ENCODE peak calls at places on chromosomes 7 and 10, in four cellular contexts. One of them, this sample, is unnamed.

GRCh38 chr10:67788028-67788886 is 49.7 kb downstream of the DNAJC12 start:
- DNase-seq in A549: peak
- DNase-seq in ovary: no peak
- DNase-seq in psoas muscle: peak
- DNase-seq in this sample: peak

GRCh38 chr7:44847509-44847919 is 373 bp downstream of the H2AZ2 start:
- DNase-seq in psoas muscle: peak
- DNase-seq in ovary: peak
- DNase-seq in A549: peak
- DNase-seq in this sample: peak

GRCh38 chr10:74373059-74373458 is 222.0 kb downstream of the ADK start:
- DNase-seq in psoas muscle: no peak
- DNase-seq in ovary: no peak
- DNase-seq in A549: no peak
- DNase-seq in this sample: no peak

GRCh38 chr10:82150123-82150900 is 275.3 kb downstream of the NRG3 start:
- DNase-seq in psoas muscle: peak
- DNase-seq in A549: no peak
- DNase-seq in ovary: no peak
- DNase-seq in this sample: no peak

GRCh38 chr7:46990761-46991160 is 591.1 kb downstream of the TNS3 start:
- DNase-seq in A549: no peak
- DNase-seq in psoas muscle: no peak
- DNase-seq in ovary: no peak
- DNase-seq in this sample: no peak

GRCh38 chr7:116809636-116810266 is 52.6 kb upstream of the CAPZA2 start:
- DNase-seq in A549: no peak
- DNase-seq in psoas muscle: no peak
- DNase-seq in ovary: no peak
- DNase-seq in this sample: peak

GRCh38 chr7:105530126-105530525 is 1.9 kb upstream of the RINT1 start:
- DNase-seq in ovary: no peak
- DNase-seq in A549: no peak
- DNase-seq in psoas muscle: no peak
- DNase-seq in this sample: no peak

GRCh38 chr10:131997366-131998049 is 15.8 kb upstream of the BNIP3 start:
- DNase-seq in ovary: peak
- DNase-seq in A549: peak
- DNase-seq in psoas muscle: peak
- DNase-seq in this sample: peak

GRCh38 chr7:16202298-16202697 is 219.0 kb downstream of the CRPPA start:
- DNase-seq in psoas muscle: no peak
- DNase-seq in ovary: no peak
- DNase-seq in A549: no peak
- DNase-seq in this sample: no peak

GRCh38 chr7:128104109-128104742 is 73.0 kb upstream of the LRRC4 start:
- DNase-seq in A549: no peak
- DNase-seq in psoas muscle: peak
- DNase-seq in ovary: peak
- DNase-seq in this sample: no peak

GRCh38 chr7:265192-265997 is 24.6 kb upstream of the FOXL3 start:
- DNase-seq in psoas muscle: peak
- DNase-seq in ovary: no peak
- DNase-seq in A549: no peak
- DNase-seq in this sample: peak

GRCh38 chr7:127320974-127321373 is 68.2 kb upstream of the GRM8 start:
- DNase-seq in psoas muscle: no peak
- DNase-seq in A549: no peak
- DNase-seq in ovary: no peak
- DNase-seq in this sample: no peak

GRCh38 chr7:833601-834258 is 1.5 kb downstream of the SUN1 start:
- DNase-seq in ovary: no peak
- DNase-seq in psoas muscle: no peak
- DNase-seq in A549: no peak
- DNase-seq in this sample: no peak

GRCh38 chr7:141945356-141945755 is 1.4 kb downstream of the CLEC5A start:
- DNase-seq in ovary: no peak
- DNase-seq in psoas muscle: no peak
- DNase-seq in A549: no peak
- DNase-seq in this sample: no peak

GRCh38 chr7:157469181-157470016 is 132.6 kb downstream of the DNAJB6 start:
- DNase-seq in A549: no peak
- DNase-seq in ovary: no peak
- DNase-seq in psoas muscle: no peak
- DNase-seq in this sample: no peak

GRCh38 chr7:69018200-69018599 is 580.1 kb upstream of the AUTS2 start:
- DNase-seq in psoas muscle: no peak
- DNase-seq in A549: no peak
- DNase-seq in ovary: no peak
- DNase-seq in this sample: no peak

GRCh38 chr7:129361771-129362170 is 72.5 kb upstream of the STRIP2 start:
- DNase-seq in ovary: no peak
- DNase-seq in A549: no peak
- DNase-seq in psoas muscle: no peak
- DNase-seq in this sample: no peak

GRCh38 chr10:131730771-131731497 is 169.9 kb upstream of the PPP2R2D start:
- DNase-seq in A549: no peak
- DNase-seq in psoas muscle: no peak
- DNase-seq in ovary: peak
- DNase-seq in this sample: no peak

GRCh38 chr7:55100172-55100961 is 81.5 kb downstream of the EGFR start:
- DNase-seq in ovary: peak
- DNase-seq in psoas muscle: peak
- DNase-seq in A549: no peak
- DNase-seq in this sample: peak

GRCh38 chr10:521261-521660 is 168.2 kb downstream of the DIP2C start:
- DNase-seq in A549: no peak
- DNase-seq in psoas muscle: no peak
- DNase-seq in ovary: peak
- DNase-seq in this sample: no peak

GRCh38 chr10:101829561-101830315 is 11.5 kb upstream of the OGA start:
- DNase-seq in psoas muscle: peak
- DNase-seq in ovary: peak
- DNase-seq in A549: no peak
- DNase-seq in this sample: peak

GRCh38 chr10:78614267-78614666 is 454.5 kb upstream of the ZMIZ1 start:
- DNase-seq in A549: no peak
- DNase-seq in ovary: no peak
- DNase-seq in psoas muscle: no peak
- DNase-seq in this sample: no peak

GRCh38 chr7:26291699-26292538 is at the start of gene SNX10:
- DNase-seq in ovary: peak
- DNase-seq in psoas muscle: peak
- DNase-seq in A549: peak
- DNase-seq in this sample: no peak

GRCh38 chr7:100825760-100826545 is 1.4 kb downstream of the EPHB4 start:
- DNase-seq in psoas muscle: no peak
- DNase-seq in ovary: no peak
- DNase-seq in A549: no peak
- DNase-seq in this sample: no peak

GRCh38 chr7:12062062-12062461 is 149.0 kb upstream of the TMEM106B start:
- DNase-seq in psoas muscle: no peak
- DNase-seq in ovary: no peak
- DNase-seq in A549: no peak
- DNase-seq in this sample: no peak

GRCh38 chr10:101694056-101694673 is 805 bp downstream of the FBXW4 start:
- DNase-seq in A549: peak
- DNase-seq in ovary: peak
- DNase-seq in psoas muscle: peak
- DNase-seq in this sample: peak

GRCh38 chr10:79483948-79484347 is 28.4 kb upstream of the EIF5AL1 start:
- DNase-seq in ovary: peak
- DNase-seq in psoas muscle: peak
- DNase-seq in A549: no peak
- DNase-seq in this sample: peak

GRCh38 chr10:91220194-91220953 is at the start of gene PCGF5:
- DNase-seq in ovary: peak
- DNase-seq in psoas muscle: peak
- DNase-seq in A549: peak
- DNase-seq in this sample: peak
- TF ChIP-seq CTCF in ovary: peak
- TF ChIP-seq CTCF in psoas muscle: peak
- TF ChIP-seq CTCF in A549: peak
- TF ChIP-seq CTCF in this sample: peak

DNA sequence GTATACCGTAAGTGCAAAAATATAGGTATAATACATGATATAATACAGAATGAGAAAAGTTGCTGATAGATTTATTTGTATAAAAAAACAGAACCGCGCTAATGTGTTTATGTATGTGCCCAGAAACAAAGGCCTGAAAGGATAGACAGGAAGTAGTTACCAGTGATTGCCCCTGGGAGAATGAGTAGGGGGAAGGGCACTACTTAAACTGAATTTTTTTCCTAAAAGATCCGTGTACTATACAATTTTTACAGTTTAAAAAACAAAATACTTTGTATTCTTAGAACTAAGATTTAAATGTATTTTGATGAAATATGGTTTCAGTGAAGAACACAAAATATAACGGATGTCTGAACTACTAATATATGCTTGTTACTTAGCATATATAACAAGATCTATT is 2.9 kb downstream of the IPMK start:
- DNase-seq in A549: no peak
- DNase-seq in psoas muscle: no peak
- DNase-seq in ovary: no peak
- DNase-seq in this sample: no peak
- H3K27ac ChIP-seq in A549: no peak
- H3K27ac ChIP-seq in psoas muscle: peak
- H3K27ac ChIP-seq in ovary: no peak
- H3K27ac ChIP-seq in this sample: no peak

GRCh38 chr10:117534321-117535044 is 8.1 kb upstream of the EMX2 start:
- DNase-seq in ovary: no peak
- DNase-seq in A549: no peak
- DNase-seq in psoas muscle: no peak
- DNase-seq in this sample: no peak
- H3K4me3 ChIP-seq in ovary: peak
- H3K4me3 ChIP-seq in A549: peak
- H3K4me3 ChIP-seq in psoas muscle: peak
- H3K4me3 ChIP-seq in this sample: peak

GRCh38 chr7:87325576-87326370 is 19.7 kb upstream of the CROT start:
- DNase-seq in psoas muscle: no peak
- DNase-seq in ovary: no peak
- DNase-seq in A549: no peak
- DNase-seq in this sample: no peak
- TF ChIP-seq CTCF in psoas muscle: no peak
- TF ChIP-seq CTCF in ovary: no peak
- TF ChIP-seq CTCF in A549: no peak
- TF ChIP-seq CTCF in this sample: no peak

DNA sequence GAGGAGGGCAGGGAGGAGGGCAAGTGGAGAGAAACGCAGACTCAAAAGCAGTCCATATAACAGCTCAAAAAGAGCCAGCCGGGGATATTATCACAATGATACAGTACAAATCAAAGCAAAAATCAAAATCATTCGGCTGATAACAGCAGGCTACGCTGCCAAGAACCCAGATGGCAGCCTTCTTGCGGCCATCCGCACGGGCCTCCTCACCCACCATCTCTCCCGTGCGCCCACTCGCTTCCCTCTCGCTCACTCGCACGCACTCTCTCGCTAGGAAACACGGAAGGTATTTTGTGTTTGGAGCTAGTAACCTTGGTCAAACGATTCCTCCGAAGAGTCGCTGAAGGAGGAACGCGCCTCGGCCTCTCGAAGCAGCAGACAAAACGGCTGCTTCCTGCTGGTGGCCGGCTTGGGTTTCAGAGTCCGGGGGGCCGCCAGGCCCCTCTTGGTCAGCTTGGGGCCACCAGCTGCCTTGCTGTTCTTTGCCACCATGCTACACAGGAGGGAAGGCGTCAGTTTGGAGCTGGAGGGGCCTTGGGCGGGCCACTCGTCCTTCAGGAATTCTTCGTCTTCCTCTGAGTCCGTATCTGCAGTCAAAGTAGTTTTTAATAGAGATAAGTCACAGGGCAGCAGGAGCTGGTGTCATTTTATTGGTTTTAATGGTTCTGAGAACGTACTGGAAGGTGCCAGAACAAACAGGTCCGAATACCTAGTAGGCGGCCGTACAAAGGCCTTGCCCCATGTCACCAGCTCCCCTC is 68.9 kb downstream of the SLC29A4 start:
- DNase-seq in psoas muscle: no peak
- DNase-seq in A549: no peak
- DNase-seq in ovary: no peak
- DNase-seq in this sample: no peak
- H3K27ac ChIP-seq in psoas muscle: no peak
- H3K27ac ChIP-seq in A549: no peak
- H3K27ac ChIP-seq in ovary: no peak
- H3K27ac ChIP-seq in this sample: no peak

DNA sequence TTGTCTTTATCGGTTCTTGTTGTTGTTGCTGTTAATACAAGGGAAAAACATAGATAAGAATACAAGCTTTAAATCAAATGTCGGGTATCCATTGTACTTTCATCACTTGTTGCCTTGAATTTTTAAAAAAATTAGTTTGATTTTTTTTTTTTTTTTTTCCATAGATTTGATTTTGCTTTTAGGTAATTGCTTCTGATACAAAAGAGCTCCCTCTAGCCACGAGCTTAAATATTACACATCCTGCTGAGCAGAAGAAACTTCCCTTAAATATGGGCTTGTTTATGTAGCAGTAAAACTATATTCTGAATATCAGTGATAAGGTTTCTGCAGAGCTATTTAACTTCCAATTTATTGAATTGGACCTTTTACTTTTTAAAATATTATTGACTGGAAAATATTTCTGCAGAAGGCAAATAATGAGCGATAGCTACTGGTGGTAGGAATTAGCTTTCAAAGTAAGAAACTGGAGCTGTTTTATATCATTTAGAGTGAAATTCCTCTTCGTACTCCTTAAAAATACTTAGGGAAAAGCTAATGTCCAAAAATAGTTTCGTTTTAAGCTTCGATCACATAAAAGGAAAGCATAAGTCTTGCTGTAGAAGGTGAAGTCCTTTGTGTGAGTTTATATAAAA is 216.9 kb downstream of the POLR1F start:
- DNase-seq in psoas muscle: no peak
- DNase-seq in ovary: no peak
- DNase-seq in A549: peak
- DNase-seq in this sample: no peak
- H3K4me3 ChIP-seq in psoas muscle: no peak
- H3K4me3 ChIP-seq in ovary: no peak
- H3K4me3 ChIP-seq in A549: no peak
- H3K4me3 ChIP-seq in this sample: no peak

DNA sequence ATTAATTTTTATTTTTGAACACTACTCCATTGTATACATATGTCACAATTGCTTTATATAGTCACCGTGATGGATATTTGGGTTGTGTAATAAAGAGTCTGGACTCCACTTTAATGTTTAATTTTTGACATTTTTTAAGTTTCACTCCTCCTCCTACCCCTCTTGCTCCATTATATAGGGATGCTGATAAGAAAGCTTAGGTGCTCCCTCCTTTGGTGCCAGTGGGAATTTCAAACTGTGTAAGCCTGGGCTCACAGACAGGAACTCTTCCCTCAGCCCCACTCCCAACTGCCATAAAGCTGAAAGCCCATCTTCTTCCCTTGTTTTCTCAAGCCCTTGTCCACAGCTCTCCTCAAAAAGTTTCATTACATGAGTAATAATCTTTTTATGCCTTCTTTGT is 47.6 kb downstream of the TWIST1 start:
- DNase-seq in psoas muscle: no peak
- DNase-seq in ovary: no peak
- DNase-seq in A549: no peak
- DNase-seq in this sample: no peak
- TF ChIP-seq CTCF in psoas muscle: no peak
- TF ChIP-seq CTCF in ovary: no peak
- TF ChIP-seq CTCF in A549: no peak
- TF ChIP-seq CTCF in this sample: no peak

This sample was measured in tibial nerve.